ENCODE peak calls at places on chromosomes 2 and 18, in eight cellular contexts. One of them, this sample, is unnamed.

GRCh38 chr18:46672062-46672970 is 15.3 kb upstream of the LOXHD1 start:
- DNase-seq in GM23338: peak; percentile 35
- DNase-seq in lung: no peak
- DNase-seq in transverse colon: no peak
- DNase-seq in esophagus squamous epithelium: no peak
- DNase-seq in fibroblast of lung: peak; percentile 58
- DNase-seq in ascending aorta: no peak
- DNase-seq in HAP-1: no peak
- DNase-seq in this sample: no peak

GRCh38 chr18:46917808-46918600 is 602 bp downstream of the KATNAL2 start:
- DNase-seq in GM23338: peak; percentile 96
- DNase-seq in lung: peak; percentile 33
- DNase-seq in transverse colon: peak; percentile 32
- DNase-seq in esophagus squamous epithelium: no peak
- DNase-seq in fibroblast of lung: peak; percentile 33
- DNase-seq in ascending aorta: no peak
- DNase-seq in HAP-1: peak; percentile 50
- DNase-seq in this sample: no peak

GRCh38 chr18:12630136-12630535 is 27.8 kb downstream of the SPIRE1 start:
- DNase-seq in GM23338: no peak
- DNase-seq in lung: no peak
- DNase-seq in transverse colon: no peak
- DNase-seq in esophagus squamous epithelium: no peak
- DNase-seq in fibroblast of lung: peak; percentile 60
- DNase-seq in ascending aorta: no peak
- DNase-seq in HAP-1: no peak
- DNase-seq in this sample: no peak

GRCh38 chr2:9739508-9739907 is 103.8 kb upstream of the TAF1B start:
- DNase-seq in GM23338: no peak
- DNase-seq in lung: no peak
- DNase-seq in transverse colon: peak; percentile 77
- DNase-seq in esophagus squamous epithelium: no peak
- DNase-seq in fibroblast of lung: no peak
- DNase-seq in ascending aorta: peak; percentile 76
- DNase-seq in HAP-1: no peak
- DNase-seq in this sample: no peak

GRCh38 chr2:28716265-28716865 is 35.3 kb upstream of the PPP1CB start:
- DNase-seq in GM23338: no peak
- DNase-seq in lung: peak; percentile 62
- DNase-seq in transverse colon: peak; percentile 54
- DNase-seq in esophagus squamous epithelium: no peak
- DNase-seq in fibroblast of lung: peak; percentile 93
- DNase-seq in ascending aorta: peak; percentile 89
- DNase-seq in HAP-1: no peak
- DNase-seq in this sample: peak; percentile 28

GRCh38 chr2:112916145-112916571 is 5.2 kb downstream of the IL37 start:
- DNase-seq in GM23338: no peak
- DNase-seq in lung: no peak
- DNase-seq in transverse colon: no peak
- DNase-seq in esophagus squamous epithelium: no peak
- DNase-seq in fibroblast of lung: no peak
- DNase-seq in ascending aorta: no peak
- DNase-seq in HAP-1: no peak
- DNase-seq in this sample: no peak

GRCh38 chr2:218734190-218734975 is 23.7 kb downstream of the TTLL4 start:
- DNase-seq in GM23338: no peak
- DNase-seq in lung: no peak
- DNase-seq in transverse colon: no peak
- DNase-seq in esophagus squamous epithelium: no peak
- DNase-seq in fibroblast of lung: no peak
- DNase-seq in ascending aorta: no peak
- DNase-seq in HAP-1: peak; percentile 49
- DNase-seq in this sample: no peak

GRCh38 chr18:70181015-70181414 is 24.5 kb downstream of the RTTN start:
- DNase-seq in GM23338: no peak
- DNase-seq in lung: no peak
- DNase-seq in transverse colon: no peak
- DNase-seq in esophagus squamous epithelium: no peak
- DNase-seq in fibroblast of lung: peak; percentile 94
- DNase-seq in ascending aorta: no peak
- DNase-seq in HAP-1: no peak
- DNase-seq in this sample: no peak

GRCh38 chr2:168119519-168120141 is 127.8 kb downstream of the STK39 start:
- DNase-seq in GM23338: peak; percentile 90
- DNase-seq in lung: no peak
- DNase-seq in transverse colon: no peak
- DNase-seq in esophagus squamous epithelium: no peak
- DNase-seq in fibroblast of lung: peak; percentile 58
- DNase-seq in ascending aorta: no peak
- DNase-seq in HAP-1: peak; percentile 65
- DNase-seq in this sample: peak; percentile 84

GRCh38 chr2:235560345-235560744 is 66.5 kb downstream of the AGAP1 start:
- DNase-seq in GM23338: no peak
- DNase-seq in lung: no peak
- DNase-seq in transverse colon: no peak
- DNase-seq in esophagus squamous epithelium: no peak
- DNase-seq in fibroblast of lung: no peak
- DNase-seq in ascending aorta: no peak
- DNase-seq in HAP-1: no peak
- DNase-seq in this sample: no peak

DNA sequence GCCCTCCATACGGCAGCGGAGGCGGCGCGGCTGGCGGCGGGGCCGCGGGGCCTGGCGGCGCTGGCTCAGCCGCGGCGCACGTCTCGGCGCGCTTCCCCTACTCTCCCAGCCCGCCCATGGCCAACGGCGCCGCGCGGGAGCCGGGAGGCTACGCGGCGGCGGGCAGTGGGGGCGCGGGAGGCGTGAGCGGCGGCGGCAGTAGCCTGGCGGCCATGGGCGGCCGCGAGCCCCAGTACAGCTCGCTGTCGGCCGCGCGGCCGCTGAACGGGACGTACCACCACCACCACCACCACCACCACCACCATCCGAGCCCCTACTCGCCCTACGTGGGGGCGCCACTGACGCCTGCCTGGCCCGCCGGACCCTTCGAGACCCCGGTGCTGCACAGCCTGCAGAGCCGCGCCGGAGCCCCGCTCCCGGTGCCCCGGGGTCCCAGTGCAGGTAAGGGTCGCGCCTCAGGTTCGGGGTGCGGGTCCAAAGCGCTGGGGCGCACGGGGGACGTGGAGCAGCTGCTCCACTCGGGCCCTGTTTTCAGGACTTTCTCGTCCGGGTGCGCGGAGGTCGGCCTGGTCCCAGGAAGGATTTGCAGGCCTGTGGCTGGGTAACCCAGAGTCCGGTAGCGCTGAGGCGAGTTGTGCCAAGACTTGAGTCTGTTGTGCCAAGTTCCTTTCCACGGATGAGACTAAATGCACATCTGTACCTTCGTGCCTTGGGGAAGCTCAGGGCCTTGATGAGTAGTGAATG is 2.6 kb downstream of the GATA6 start:
- DNase-seq in GM23338: no peak
- DNase-seq in lung: no peak
- DNase-seq in transverse colon: no peak
- DNase-seq in esophagus squamous epithelium: no peak
- DNase-seq in fibroblast of lung: no peak
- DNase-seq in ascending aorta: no peak
- DNase-seq in HAP-1: no peak
- DNase-seq in this sample: no peak
- H3K4me3 ChIP-seq in GM23338: peak overlapping the region; percentile 39
- H3K4me3 ChIP-seq in lung: peak overlapping the region; percentile 79
- H3K4me3 ChIP-seq in transverse colon: peak overlapping the region; percentile 77
- H3K4me3 ChIP-seq in esophagus squamous epithelium: peak overlapping the region; percentile 89
- H3K4me3 ChIP-seq in fibroblast of lung: peak overlapping the region; percentile 72
- H3K4me3 ChIP-seq in ascending aorta: peak overlapping the region; percentile 90
- H3K4me3 ChIP-seq in HAP-1: no peak overlapping the region
- H3K4me3 ChIP-seq in this sample: no peak overlapping the region

GRCh38 chr2:232416521-232417470 is 10.2 kb downstream of the ALPG start:
- DNase-seq in GM23338: no peak
- DNase-seq in lung: no peak
- DNase-seq in transverse colon: no peak
- DNase-seq in esophagus squamous epithelium: no peak
- DNase-seq in fibroblast of lung: no peak
- DNase-seq in ascending aorta: no peak
- DNase-seq in HAP-1: no peak
- DNase-seq in this sample: no peak

GRCh38 chr2:232415736-232416520 is 9.3 kb downstream of the ALPG start:
- DNase-seq in GM23338: no peak
- DNase-seq in lung: no peak
- DNase-seq in transverse colon: no peak
- DNase-seq in esophagus squamous epithelium: no peak
- DNase-seq in fibroblast of lung: no peak
- DNase-seq in ascending aorta: no peak
- DNase-seq in HAP-1: no peak
- DNase-seq in this sample: no peak

GRCh38 chr2:232417489-232417888 is 10.8 kb downstream of the ALPG start:
- DNase-seq in GM23338: no peak
- DNase-seq in lung: no peak
- DNase-seq in transverse colon: no peak
- DNase-seq in esophagus squamous epithelium: no peak
- DNase-seq in fibroblast of lung: no peak
- DNase-seq in ascending aorta: no peak
- DNase-seq in HAP-1: no peak
- DNase-seq in this sample: no peak

GRCh38 chr2:232418056-232418455 is 11.4 kb downstream of the ALPG start:
- DNase-seq in GM23338: no peak
- DNase-seq in lung: no peak
- DNase-seq in transverse colon: no peak
- DNase-seq in esophagus squamous epithelium: no peak
- DNase-seq in fibroblast of lung: no peak
- DNase-seq in ascending aorta: no peak
- DNase-seq in HAP-1: no peak
- DNase-seq in this sample: no peak

DNA sequence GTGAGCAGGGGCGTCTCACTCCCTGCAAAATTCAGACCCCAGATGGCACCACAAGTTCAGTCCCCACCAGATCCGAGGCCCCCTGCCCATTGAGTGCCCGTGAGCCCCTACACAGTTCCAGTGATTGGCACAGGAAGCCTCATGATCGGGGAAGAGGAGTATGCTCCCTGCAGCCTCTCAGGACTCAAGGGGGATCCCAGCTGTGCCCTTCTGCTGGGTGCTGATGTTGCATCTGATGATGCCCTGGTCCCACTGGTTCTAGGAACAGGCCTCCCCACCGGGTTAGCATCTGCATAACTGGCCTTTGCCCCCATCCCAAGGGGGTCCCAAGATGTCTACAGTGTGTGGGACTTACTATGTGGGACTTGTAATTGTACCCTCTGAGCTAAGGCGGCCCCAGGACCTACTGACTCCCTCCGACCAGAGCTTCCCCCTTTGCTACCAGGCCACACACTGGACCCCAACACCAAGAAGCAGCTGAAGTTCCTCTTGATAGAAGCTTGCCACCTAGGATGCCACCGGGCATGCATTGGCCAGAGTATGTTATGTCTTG is 8.6 kb downstream of the ALPG start:
- DNase-seq in GM23338: no peak
- DNase-seq in lung: no peak
- DNase-seq in transverse colon: no peak
- DNase-seq in esophagus squamous epithelium: no peak
- DNase-seq in fibroblast of lung: no peak
- DNase-seq in ascending aorta: no peak
- DNase-seq in HAP-1: no peak
- DNase-seq in this sample: no peak
- H3K27me3 ChIP-seq in GM23338: peaks cover 24% of the 10 kb centered on the region
- H3K27me3 ChIP-seq in lung: peaks cover 17% of the 10 kb centered on the region
- H3K27me3 ChIP-seq in transverse colon: peaks cover 63% of the 10 kb centered on the region
- H3K27me3 ChIP-seq in esophagus squamous epithelium: peaks cover 14% of the 10 kb centered on the region
- H3K27me3 ChIP-seq in fibroblast of lung: peaks cover 25% of the 10 kb centered on the region
- H3K27me3 ChIP-seq in ascending aorta: peaks cover 13% of the 10 kb centered on the region
- H3K27me3 ChIP-seq in HAP-1: no peaks in the 10 kb centered on the region
- H3K27me3 ChIP-seq in this sample: peaks cover 68% of the 10 kb centered on the region

GRCh38 chr2:205714789-205715411 is 32.6 kb downstream of the NRP2 start:
- DNase-seq in GM23338: no peak
- DNase-seq in lung: no peak
- DNase-seq in transverse colon: no peak
- DNase-seq in esophagus squamous epithelium: no peak
- DNase-seq in fibroblast of lung: peak; percentile 71
- DNase-seq in ascending aorta: no peak
- DNase-seq in HAP-1: no peak
- DNase-seq in this sample: no peak
- H3K4me3 ChIP-seq in GM23338: no peak overlapping the region
- H3K4me3 ChIP-seq in lung: no peak overlapping the region
- H3K4me3 ChIP-seq in transverse colon: no peak overlapping the region
- H3K4me3 ChIP-seq in esophagus squamous epithelium: no peak overlapping the region
- H3K4me3 ChIP-seq in fibroblast of lung: no peak overlapping the region
- H3K4me3 ChIP-seq in ascending aorta: no peak overlapping the region
- H3K4me3 ChIP-seq in HAP-1: no peak overlapping the region
- H3K4me3 ChIP-seq in this sample: no peak overlapping the region

DNA sequence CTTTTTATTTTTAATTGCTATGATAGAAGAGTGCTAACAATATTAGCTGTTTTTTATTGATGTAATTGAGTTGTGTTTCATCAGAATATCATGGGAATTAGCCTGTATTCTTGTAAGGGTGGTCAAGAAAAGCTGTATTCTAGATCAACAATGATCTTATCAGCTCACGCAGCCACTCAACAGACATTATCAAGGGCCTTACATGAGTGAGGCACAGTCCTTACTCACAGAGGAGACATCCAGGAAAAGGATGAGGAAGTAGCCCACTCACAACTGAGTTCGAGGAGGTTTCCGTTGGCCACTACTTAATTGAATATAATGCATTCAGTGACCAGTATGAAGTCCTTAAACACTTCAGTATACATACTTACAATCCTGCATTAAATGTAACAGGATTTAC is 152.5 kb downstream of the AFF3 start:
- DNase-seq in GM23338: no peak
- DNase-seq in lung: no peak
- DNase-seq in transverse colon: no peak
- DNase-seq in esophagus squamous epithelium: no peak
- DNase-seq in fibroblast of lung: no peak
- DNase-seq in ascending aorta: no peak
- DNase-seq in HAP-1: no peak
- DNase-seq in this sample: no peak
- H3K27me3 ChIP-seq in GM23338: no peaks in the 10 kb centered on the region
- H3K27me3 ChIP-seq in lung: no peaks in the 10 kb centered on the region
- H3K27me3 ChIP-seq in transverse colon: no peaks in the 10 kb centered on the region
- H3K27me3 ChIP-seq in esophagus squamous epithelium: no peaks in the 10 kb centered on the region
- H3K27me3 ChIP-seq in fibroblast of lung: peaks cover 6% of the 10 kb centered on the region
- H3K27me3 ChIP-seq in ascending aorta: no peaks in the 10 kb centered on the region
- H3K27me3 ChIP-seq in HAP-1: no peaks in the 10 kb centered on the region
- H3K27me3 ChIP-seq in this sample: no peaks in the 10 kb centered on the region

GRCh38 chr2:42558827-42559226 is 9.6 kb upstream of the MTA3 start:
- DNase-seq in GM23338: no peak
- DNase-seq in lung: no peak
- DNase-seq in transverse colon: peak; percentile 79
- DNase-seq in esophagus squamous epithelium: no peak
- DNase-seq in fibroblast of lung: no peak
- DNase-seq in ascending aorta: no peak
- DNase-seq in HAP-1: no peak
- DNase-seq in this sample: no peak
- H3K4me3 ChIP-seq in GM23338: no peak overlapping the region
- H3K4me3 ChIP-seq in lung: no peak overlapping the region
- H3K4me3 ChIP-seq in transverse colon: no peak overlapping the region
- H3K4me3 ChIP-seq in esophagus squamous epithelium: no peak overlapping the region
- H3K4me3 ChIP-seq in fibroblast of lung: no peak overlapping the region
- H3K4me3 ChIP-seq in ascending aorta: no peak overlapping the region
- H3K4me3 ChIP-seq in HAP-1: no peak overlapping the region
- H3K4me3 ChIP-seq in this sample: no peak overlapping the region

GRCh38 chr2:119012345-119013301 is 70.6 kb downstream of the MARCO start:
- DNase-seq in GM23338: no peak
- DNase-seq in lung: peak; percentile 15
- DNase-seq in transverse colon: no peak
- DNase-seq in esophagus squamous epithelium: no peak
- DNase-seq in fibroblast of lung: no peak
- DNase-seq in ascending aorta: peak; percentile 52
- DNase-seq in HAP-1: no peak
- DNase-seq in this sample: no peak
- H3K27me3 ChIP-seq in GM23338: no peaks in the 10 kb centered on the region
- H3K27me3 ChIP-seq in lung: no peaks in the 10 kb centered on the region
- H3K27me3 ChIP-seq in transverse colon: peaks cover 58% of the 10 kb centered on the region
- H3K27me3 ChIP-seq in esophagus squamous epithelium: no peaks in the 10 kb centered on the region
- H3K27me3 ChIP-seq in fibroblast of lung: no peaks in the 10 kb centered on the region
- H3K27me3 ChIP-seq in ascending aorta: no peaks in the 10 kb centered on the region
- H3K27me3 ChIP-seq in HAP-1: peaks cover 14% of the 10 kb centered on the region
- H3K27me3 ChIP-seq in this sample: peaks cover 28% of the 10 kb centered on the region

GRCh38 chr2:42974697-42975357 is 182.4 kb upstream of the HAAO start:
- DNase-seq in GM23338: peak; percentile 86
- DNase-seq in lung: peak; percentile 71
- DNase-seq in transverse colon: peak; percentile 79
- DNase-seq in esophagus squamous epithelium: no peak
- DNase-seq in fibroblast of lung: peak; percentile 67
- DNase-seq in ascending aorta: peak; percentile 87
- DNase-seq in HAP-1: peak; percentile 87
- DNase-seq in this sample: peak; percentile 83
- H3K4me3 ChIP-seq in GM23338: peak overlapping the region; percentile 51
- H3K4me3 ChIP-seq in lung: no peak overlapping the region
- H3K4me3 ChIP-seq in transverse colon: peak overlapping the region; percentile 16
- H3K4me3 ChIP-seq in esophagus squamous epithelium: peak overlapping the region; percentile 65
- H3K4me3 ChIP-seq in fibroblast of lung: no peak overlapping the region
- H3K4me3 ChIP-seq in ascending aorta: peak overlapping the region; percentile 23
- H3K4me3 ChIP-seq in HAP-1: peak overlapping the region; percentile 22
- H3K4me3 ChIP-seq in this sample: peak overlapping the region; percentile 52

This sample was measured in tibial nerve.